ENCODE peak calls at places on chromosomes 11 and 22, in six cellular contexts. W is tibial artery, I is kidney, E is Panc1, C is thoracic aorta, L is fibroblast of the aortic adventitia. X is an unnamed sample.

GRCh38 chr11:31887180-31887579 is 76.1 kb upstream of the PAX6 start:
- DNase-seq in W (no peak), I (no peak), E (no peak), C (no peak), L (no peak), X (no peak)

GRCh38 chr11:48006301-48006992 is 26.1 kb downstream of the PTPRJ start:
- DNase-seq in W (no peak), I (no peak), E (no peak), C (no peak), L (peak), X (peak)

GRCh38 chr22:46292173-46292572 is 4.5 kb upstream of the GTSE1 start:
- DNase-seq in W (no peak), I (no peak), E (no peak), C (no peak), L (no peak), X (no peak)

GRCh38 chr11:129247129-129247528 is 55.0 kb upstream of the ARHGAP32 start:
- DNase-seq in W (no peak), I (no peak), E (peak), C (no peak), L (peak), X (no peak)

GRCh38 chr22:49377306-49377705 is 450.4 kb downstream of the BRD1 start:
- DNase-seq in W (no peak), I (peak), E (no peak), C (no peak), L (no peak), X (no peak)

GRCh38 chr11:96263361-96263763 is 79.6 kb downstream of the MAML2 start:
- DNase-seq in W (no peak), I (no peak), E (no peak), C (no peak), L (peak), X (peak)

GRCh38 chr11:32334822-32335221 is 100.5 kb downstream of the WT1 start:
- DNase-seq in W (no peak), I (no peak), E (no peak), C (no peak), L (no peak), X (no peak)

GRCh38 chr11:78011301-78011700 is 11.8 kb downstream of the KCTD14 start:
- DNase-seq in W (no peak), I (no peak), E (no peak), C (no peak), L (no peak), X (no peak)

GRCh38 chr11:44096360-44097188 is 1.1 kb downstream of the EXT2 start:
- DNase-seq in W (no peak), I (no peak), E (no peak), C (no peak), L (peak), X (peak)

GRCh38 chr22:41951898-41952474 is at the start of gene SMIM45:
- DNase-seq in W (no peak), I (no peak), E (no peak), C (no peak), L (no peak), X (peak)

GRCh38 chr22:48921411-48921903 is 906.2 kb downstream of the BRD1 start:
- DNase-seq in W (no peak), I (no peak), E (no peak), C (no peak), L (no peak), X (no peak)

GRCh38 chr11:60927061-60927592 is 2.9 kb downstream of the TMEM132A start:
- DNase-seq in W (no peak), I (no peak), E (no peak), C (no peak), L (no peak), X (no peak)

GRCh38 chr11:77560605-77561004 is 29.1 kb upstream of the AQP11 start:
- DNase-seq in W (no peak), I (no peak), E (no peak), C (no peak), L (peak), X (no peak)

GRCh38 chr22:21641417-21641794 is 696 bp upstream of the SDF2L1 start:
- DNase-seq in W (peak), I (peak), E (no peak), C (no peak), L (peak), X (peak)

GRCh38 chr11:28966951-28967350 is 858.8 kb downstream of the METTL15 start:
- DNase-seq in W (no peak), I (no peak), E (no peak), C (no peak), L (peak), X (no peak)

GRCh38 chr11:95170294-95170693 is 60.7 kb downstream of the SESN3 start:
- DNase-seq in W (no peak), I (no peak), E (no peak), C (no peak), L (no peak), X (no peak)

GRCh38 chr11:46916251-46916650 is 2.1 kb downstream of the LRP4 start:
- DNase-seq in W (no peak), I (no peak), E (no peak), C (no peak), L (no peak), X (no peak)

GRCh38 chr11:100739636-100740035 is 52.5 kb downstream of the ARHGAP42 start:
- DNase-seq in W (no peak), I (no peak), E (peak), C (no peak), L (peak), X (peak)

GRCh38 chr22:43789452-43789851 is 22.7 kb downstream of the EFCAB6 start:
- DNase-seq in W (peak), I (peak), E (no peak), C (no peak), L (peak), X (peak)

GRCh38 chr22:39252461-39253391 is 7.9 kb upstream of the PDGFB start:
- DNase-seq in W (no peak), I (no peak), E (no peak), C (no peak), L (no peak), X (no peak)
- H3K4me3 ChIP-seq in W (no peak), I (no peak), E (no peak), C (peak), L (no peak), X (no peak)

GRCh38 chr11:121576531-121576930 is 123.8 kb upstream of the SORL1-AS1 start:
- DNase-seq in W (peak), I (no peak), E (no peak), C (no peak), L (no peak), X (no peak)
- H3K4me3 ChIP-seq in W (no peak), I (no peak), E (no peak), C (no peak), L (no peak), X (no peak)

GRCh38 chr11:14378171-14378570 is 19.2 kb upstream of the RRAS2 start:
- DNase-seq in W (no peak), I (no peak), E (no peak), C (no peak), L (no peak), X (no peak)

GRCh38 chr11:14380125-14380936 is 21.3 kb upstream of the RRAS2 start:
- DNase-seq in W (no peak), I (no peak), E (no peak), C (no peak), L (no peak), X (no peak)

GRCh38 chr11:14384338-14384737 is 25.4 kb upstream of the RRAS2 start:
- DNase-seq in W (no peak), I (no peak), E (no peak), C (no peak), L (peak), X (peak)

GRCh38 chr11:14381968-14382367 is 23.0 kb upstream of the RRAS2 start:
- DNase-seq in W (no peak), I (no peak), E (no peak), C (no peak), L (no peak), X (no peak)

DNA sequence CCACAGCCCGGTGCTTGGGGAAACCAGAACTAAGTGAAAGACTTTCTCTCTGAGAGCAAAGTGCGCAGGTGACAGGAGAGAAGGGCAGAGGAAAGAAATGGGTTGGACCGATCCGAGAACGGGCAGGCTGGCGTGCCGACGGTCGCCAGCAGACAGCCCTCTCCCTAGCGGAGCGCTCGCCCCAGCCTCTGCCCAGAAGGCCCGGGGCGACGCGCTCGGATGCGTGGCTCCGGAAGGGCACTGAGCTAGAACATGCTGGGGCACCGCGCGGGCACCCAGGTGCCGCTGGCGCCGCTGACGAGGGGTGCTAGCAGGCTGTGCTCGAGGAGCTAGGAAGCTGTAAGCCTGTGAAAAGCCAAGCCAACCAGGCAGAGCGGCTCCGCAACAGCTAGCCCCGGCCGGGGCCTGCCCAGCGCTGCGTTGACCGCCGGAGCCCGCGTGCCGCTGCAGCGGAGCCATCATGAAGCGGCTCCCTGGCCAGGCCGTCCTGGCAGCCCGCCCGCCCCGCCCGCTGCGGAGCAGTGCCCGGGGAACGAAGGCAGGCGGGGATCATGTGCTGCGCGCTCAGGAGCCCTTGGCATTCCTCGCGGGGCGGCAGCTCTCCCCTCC is 22.1 kb upstream of the RRAS2 start:
- DNase-seq in W (peak), I (peak), E (no peak), C (no peak), L (peak), X (peak)
- H3K4me3 ChIP-seq in W (peak), I (peak), E (peak), C (peak), L (peak), X (peak)

GRCh38 chr11:20164152-20164551 is 3.9 kb upstream of the DBX1 start:
- DNase-seq in W (no peak), I (no peak), E (no peak), C (no peak), L (no peak), X (no peak)

GRCh38 chr11:20161923-20162322 is 1.6 kb upstream of the DBX1 start:
- DNase-seq in W (no peak), I (no peak), E (no peak), C (no peak), L (no peak), X (no peak)

GRCh38 chr11:20162340-20162739 is 2.1 kb upstream of the DBX1 start:
- DNase-seq in W (no peak), I (no peak), E (no peak), C (no peak), L (no peak), X (no peak)

GRCh38 chr11:20163778-20164133 is 3.5 kb upstream of the DBX1 start:
- DNase-seq in W (no peak), I (no peak), E (no peak), C (no peak), L (no peak), X (no peak)

GRCh38 chr11:20162824-20163777 is 2.8 kb upstream of the DBX1 start:
- DNase-seq in W (no peak), I (no peak), E (no peak), C (no peak), L (peak), X (peak)
- H3K4me3 ChIP-seq in W (peak), I (peak), E (peak), C (peak), L (peak), X (peak)

DNA sequence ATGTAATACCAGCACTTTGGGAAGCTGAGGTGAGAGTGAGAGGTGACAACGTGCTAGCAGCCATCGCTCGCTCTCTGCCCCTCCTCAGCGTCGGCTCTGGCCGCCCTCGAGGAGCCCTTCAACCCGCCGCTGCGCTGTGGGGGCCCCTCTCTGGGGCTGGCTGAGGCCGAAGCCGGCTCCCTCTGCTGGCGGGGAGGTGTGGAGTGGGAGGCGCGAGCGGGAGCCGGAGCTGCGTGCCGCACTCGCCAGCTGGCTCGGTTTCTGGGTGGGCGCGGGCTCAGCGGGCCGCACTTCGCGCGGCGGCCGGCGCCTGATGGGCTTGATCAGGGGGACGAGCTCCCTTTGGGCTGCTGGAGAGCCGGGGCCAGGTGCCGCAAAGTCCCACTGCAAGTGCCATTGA is 98.9 kb upstream of the UBASH3B start:
- DNase-seq in W (no peak), I (no peak), E (no peak), C (no peak), L (peak), X (no peak)
- H3K4me3 ChIP-seq in W (no peak), I (no peak), E (peak), C (peak), L (peak), X (no peak)

GRCh38 chr11:62536301-62536957 is 10.2 kb downstream of the AHNAK start:
- DNase-seq in W (no peak), I (no peak), E (no peak), C (no peak), L (no peak), X (no peak)

GRCh38 chr11:62540804-62541671 is 5.6 kb downstream of the AHNAK start:
- DNase-seq in W (peak), I (no peak), E (no peak), C (no peak), L (no peak), X (no peak)

GRCh38 chr11:62542111-62542745 is 4.4 kb downstream of the AHNAK start:
- DNase-seq in W (no peak), I (no peak), E (no peak), C (no peak), L (no peak), X (no peak)

GRCh38 chr11:62538470-62539237 is 8.0 kb downstream of the AHNAK start:
- DNase-seq in W (no peak), I (no peak), E (no peak), C (no peak), L (no peak), X (no peak)

DNA sequence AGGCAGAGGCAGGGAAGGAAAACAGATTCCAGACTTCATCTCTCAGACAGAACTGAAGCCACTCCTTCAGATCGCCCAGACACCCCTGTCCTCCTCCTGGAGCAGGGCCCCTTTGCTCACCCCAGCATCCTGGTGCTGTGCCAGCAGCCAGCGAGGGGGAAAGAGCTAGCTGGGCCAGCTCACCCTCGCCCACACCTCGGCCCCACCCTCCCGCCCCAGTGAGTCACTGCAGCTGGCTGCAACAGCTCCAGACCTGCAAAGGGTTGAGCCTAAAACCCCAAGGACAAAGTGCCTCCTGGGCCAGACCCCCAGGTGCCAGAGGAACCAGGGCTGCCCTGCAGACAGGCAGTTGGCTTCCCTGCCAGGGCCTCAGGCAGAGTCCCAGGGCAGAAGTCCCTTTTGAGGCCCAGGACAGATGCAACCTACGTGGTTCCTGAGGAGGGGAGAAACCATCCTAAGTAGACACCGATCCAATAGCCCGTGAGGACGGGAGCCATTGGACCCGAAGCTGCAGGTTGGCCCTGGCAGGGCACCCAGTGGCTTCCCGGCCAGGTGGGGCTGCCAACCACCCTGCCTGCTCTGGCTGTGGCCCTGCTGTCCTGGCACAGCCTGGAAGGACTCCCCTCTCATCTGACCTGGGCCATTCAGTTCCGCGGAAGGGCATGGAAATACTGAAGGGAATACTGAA is 7.2 kb downstream of the AHNAK start:
- DNase-seq in W (no peak), I (peak), E (no peak), C (no peak), L (peak), X (peak)
- H3K4me3 ChIP-seq in W (peak), I (peak), E (peak), C (peak), L (peak), X (no peak)

DNA sequence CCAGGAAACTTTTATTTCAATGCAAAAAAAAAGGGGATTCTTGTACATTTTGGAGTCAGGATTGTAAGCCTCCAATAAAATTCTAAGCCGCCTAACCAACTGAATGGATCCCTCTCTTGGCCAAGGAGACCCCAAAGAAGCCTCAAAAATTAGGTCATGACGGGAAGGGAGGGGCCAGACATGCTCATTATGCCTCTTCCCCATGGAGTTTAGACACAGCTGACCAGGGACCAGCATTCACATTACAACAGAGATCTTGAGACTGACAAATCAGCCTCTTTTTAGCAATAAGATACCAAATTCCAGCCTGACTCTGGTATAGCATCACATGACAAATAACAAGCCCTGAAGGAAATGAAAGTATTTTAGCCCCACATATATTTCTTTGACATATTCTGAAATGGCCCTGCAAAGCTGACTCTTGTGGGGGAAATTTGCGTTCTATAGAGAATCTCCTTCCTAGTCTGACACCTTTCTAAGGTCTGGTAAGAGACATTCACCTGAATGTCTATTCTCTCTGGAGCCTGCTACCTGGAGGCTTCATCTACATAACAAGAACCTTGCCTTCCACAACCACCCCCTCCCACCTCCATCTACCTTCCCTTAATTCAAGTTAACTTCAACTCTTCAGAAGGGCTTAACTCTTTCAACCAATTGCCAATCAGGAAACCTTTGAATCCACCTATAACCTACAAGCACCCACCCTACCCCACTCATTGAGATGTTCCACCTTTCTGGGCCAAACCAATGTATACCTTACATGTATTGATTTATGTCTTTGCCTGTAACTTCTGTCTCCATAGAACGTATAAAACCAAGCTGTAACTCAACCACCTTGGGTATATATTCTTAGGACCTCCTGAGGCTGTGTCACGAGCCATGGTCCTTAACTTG is 10.3 kb downstream of the GAL start:
- DNase-seq in W (no peak), I (no peak), E (no peak), C (no peak), L (no peak), X (no peak)
- H3K4me3 ChIP-seq in W (no peak), I (no peak), E (no peak), C (no peak), L (no peak), X (no peak)

X was measured in fibroblast of pulmonary artery.